ENCODE peak calls at places on chromosomes 3 and 15, in six cellular contexts. R is amygdala; H is osteocyte; Q is activated CD8-positive, alpha-beta T cell treated with anti-CD3 and anti-CD28 coated beads for 36 hours; X is nucleus accumbens; C is hippocampal formation. I is an unnamed sample.
A peak's percentile ranks its signal among the peaks of the same experiment; 100 is the strongest.

GRCh38 chr3:10434144-10434937 is 71.0 kb downstream of the ATP2B2 start:
- DNase-seq in Q (no peak), R (no peak), H (no peak), X (no peak), C (no peak), I (no peak)

GRCh38 chr3:175778994-175779393 is 919.9 kb downstream of the NAALADL2 start:
- DNase-seq in X (no peak), H (no peak), C (no peak), Q (no peak), R (no peak), I (no peak)

GRCh38 chr3:195182470-195182795 is 88.5 kb downstream of the XXYLT1 start:
- DNase-seq in X (no peak), H (no peak), Q (no peak), C (peak; percentile 46), R (no peak), I (no peak)

GRCh38 chr3:9809239-9809614 is 835 bp upstream of the TTLL3 start:
- DNase-seq in R (no peak), H (no peak), C (no peak), Q (peak; percentile 39), X (no peak), I (no peak)

GRCh38 chr3:105401691-105402149 is 35.0 kb downstream of the ALCAM start:
- DNase-seq in X (no peak), R (no peak), C (no peak), H (no peak), Q (no peak), I (no peak)

GRCh38 chr3:184739594-184740505 is 28.0 kb upstream of the MAGEF1 start:
- DNase-seq in X (no peak), H (no peak), C (no peak), Q (no peak), R (no peak), I (no peak)

GRCh38 chr3:54819926-54820325 is 107.9 kb downstream of the LRTM1 start:
- DNase-seq in R (no peak), C (no peak), Q (no peak), H (peak; percentile 11), X (no peak), I (no peak)

GRCh38 chr15:83365370-83365938 is 81.0 kb upstream of the BNC1 start:
- DNase-seq in X (peak; percentile 12), Q (peak; percentile 33), H (no peak), R (no peak), C (peak; percentile 36), I (no peak)

GRCh38 chr15:69568621-69569020 is 116.0 kb downstream of the RPLP1 start:
- DNase-seq in H (no peak), R (no peak), Q (no peak), X (no peak), C (no peak), I (no peak)

GRCh38 chr3:24048843-24049242 is 103.8 kb downstream of the NR1D2 start:
- DNase-seq in H (no peak), X (no peak), R (no peak), Q (no peak), C (no peak), I (no peak)

GRCh38 chr15:78168591-78168990 is 19.4 kb downstream of the IDH3A start:
- DNase-seq in X (no peak), C (no peak), R (no peak), H (no peak), Q (no peak), I (no peak)

GRCh38 chr3:96700322-96701315 is 113.8 kb upstream of the EPHA6 start:
- DNase-seq in Q (no peak), X (no peak), H (peak; percentile 81), C (no peak), R (no peak), I (no peak)

GRCh38 chr3:114557791-114558190 is 264.0 kb downstream of the TIGIT start:
- DNase-seq in X (no peak), R (no peak), H (no peak), C (no peak), Q (no peak), I (no peak)

GRCh38 chr3:96267577-96267976 is 546.8 kb upstream of the EPHA6 start:
- DNase-seq in X (no peak), H (no peak), C (no peak), Q (no peak), R (no peak), I (no peak)

GRCh38 chr15:92725171-92725570 is 69.6 kb upstream of the FAM174B start:
- DNase-seq in X (no peak), H (no peak), R (no peak), C (no peak), Q (no peak), I (no peak)

GRCh38 chr3:43540625-43541024 is 81.2 kb downstream of the ANO10 start:
- DNase-seq in C (no peak), Q (no peak), R (no peak), X (no peak), H (no peak), I (no peak)

GRCh38 chr15:74982183-74982582 is 13.2 kb upstream of the SCAMP5 start:
- DNase-seq in X (no peak), C (no peak), Q (no peak), R (no peak), H (no peak), I (no peak)

GRCh38 chr3:121834079-121834730 is 655 bp downstream of the IQCB1 start:
- DNase-seq in R (no peak), X (no peak), C (no peak), H (no peak), Q (peak; percentile 7), I (peak; percentile 35)

GRCh38 chr15:87939838-87940457 is 316.6 kb downstream of the NTRK3 start:
- DNase-seq in C (no peak), Q (no peak), R (no peak), X (no peak), H (no peak), I (no peak)

GRCh38 chr3:179026636-179027035 is 45.0 kb downstream of the ZMAT3 start:
- DNase-seq in Q (no peak), X (no peak), H (no peak), C (no peak), R (no peak), I (no peak)

GRCh38 chr3:65177879-65178484 is 490.2 kb upstream of the ADAMTS9 start:
- DNase-seq in Q (no peak), H (no peak), C (no peak), R (no peak), X (no peak), I (no peak)